ENCODE peak calls at places on chromosome 1, in eight cellular contexts. D, K, R, J, B, E, H and L are unnamed samples.

GRCh38 chr1:215860833-215861232 is 293.7 kb downstream of the KCTD3 start:
- DNase-seq in H (no peak), E (no peak), R (no peak), D (no peak), K (no peak), B (no peak), J (no peak), L (no peak)

GRCh38 chr1:209168204-209168603 is 415.3 kb upstream of the CAMK1G start:
- DNase-seq in B (no peak), E (no peak), J (no peak), R (peak), H (no peak), K (no peak), D (no peak), L (no peak)

GRCh38 chr1:68725353-68725752 is 228.5 kb upstream of the DEPDC1 start:
- DNase-seq in K (peak), D (no peak), J (no peak), R (no peak), E (no peak), B (peak), H (no peak), L (no peak)

GRCh38 chr1:167095368-167095767 is 1.5 kb downstream of the STYXL2 start:
- DNase-seq in B (peak), R (no peak), D (no peak), K (no peak), E (peak), J (peak), H (no peak), L (no peak)

GRCh38 chr1:171310661-171311087 is 3.3 kb upstream of the FMO4 start:
- DNase-seq in D (no peak), J (no peak), E (peak), H (no peak), R (no peak), B (no peak), K (no peak), L (no peak)

GRCh38 chr1:202155478-202156021 is 4.9 kb downstream of the PTPN7 start:
- DNase-seq in J (peak), K (no peak), H (no peak), R (peak), B (peak), D (no peak), E (peak), L (no peak)

GRCh38 chr1:44713321-44713781 is 17.6 kb downstream of the RNU5D-1 start:
- DNase-seq in B (no peak), R (peak), D (no peak), E (peak), H (no peak), K (no peak), J (no peak), L (no peak)

GRCh38 chr1:24096009-24096736 is 15.8 kb downstream of the MYOM3 start:
- DNase-seq in B (no peak), E (peak), K (peak), J (no peak), H (no peak), R (no peak), D (no peak), L (no peak)

GRCh38 chr1:19863804-19864203 is 18.4 kb upstream of the OTUD3 start:
- DNase-seq in E (no peak), J (peak), H (no peak), R (peak), K (no peak), B (no peak), D (no peak), L (no peak)

GRCh38 chr1:244104309-244105060 is 53.4 kb downstream of the ZBTB18 start:
- DNase-seq in K (no peak), J (peak), D (no peak), H (no peak), E (peak), R (peak), B (no peak), L (no peak)

GRCh38 chr1:67347688-67348472 is 40.2 kb downstream of the IL12RB2 start:
- DNase-seq in R (peak), B (peak), D (no peak), H (peak), E (peak), K (peak), J (peak), L (no peak)

GRCh38 chr1:198656500-198656932 is 17.7 kb downstream of the PTPRC start:
- DNase-seq in K (no peak), E (no peak), D (peak), H (no peak), J (no peak), B (no peak), R (peak), L (no peak)

GRCh38 chr1:25989860-25990650 is 7.8 kb downstream of the PAFAH2 start:
- DNase-seq in J (peak), D (no peak), B (no peak), R (no peak), H (no peak), E (peak), K (no peak), L (no peak)

GRCh38 chr1:116226017-116226416 is 114.8 kb downstream of the MAB21L3 start:
- DNase-seq in B (no peak), D (no peak), R (no peak), J (no peak), H (no peak), E (no peak), K (no peak), L (no peak)

GRCh38 chr1:81874461-81874860 is 73.7 kb downstream of the ADGRL2 start:
- DNase-seq in D (no peak), R (no peak), J (no peak), K (no peak), B (no peak), H (no peak), E (no peak), L (no peak)

GRCh38 chr1:203629509-203630082 is 3.0 kb downstream of the ATP2B4 start:
- DNase-seq in J (peak), H (no peak), B (no peak), K (peak), D (peak), E (peak), R (peak), L (no peak)

GRCh38 chr1:101200513-101200912 is 36.3 kb upstream of the S1PR1 start:
- DNase-seq in H (peak), B (no peak), K (no peak), R (no peak), J (peak), E (peak), D (no peak), L (no peak)

GRCh38 chr1:185215911-185216310 is 58.9 kb downstream of the SWT1 start:
- DNase-seq in H (no peak), K (no peak), D (no peak), R (no peak), E (no peak), J (peak), B (no peak), L (no peak)

GRCh38 chr1:90821152-90821792 is 104.2 kb upstream of the BARHL2 start:
- DNase-seq in R (no peak), D (no peak), J (no peak), E (no peak), H (no peak), K (no peak), B (no peak), L (no peak)

GRCh38 chr1:29209173-29209572 is 21.6 kb downstream of the MECR start:
- DNase-seq in H (no peak), K (no peak), E (no peak), J (peak), R (no peak), D (no peak), B (no peak), L (no peak)

GRCh38 chr1:217540321-217540720 is 90.6 kb downstream of the GPATCH2 start:
- DNase-seq in E (no peak), K (no peak), R (no peak), D (no peak), B (no peak), J (no peak), H (no peak), L (no peak)

GRCh38 chr1:115515270-115515669 is 126.5 kb upstream of the VANGL1 start:
- DNase-seq in J (no peak), R (no peak), D (no peak), B (no peak), H (no peak), K (no peak), E (no peak), L (no peak)

GRCh38 chr1:61055110-61055614 is 27.2 kb upstream of the NFIA start:
- DNase-seq in D (no peak), E (no peak), B (peak), H (no peak), R (peak), J (peak), K (no peak), L (no peak)

GRCh38 chr1:82177190-82177589 is 376.5 kb downstream of the ADGRL2 start:
- DNase-seq in B (no peak), K (no peak), D (no peak), J (no peak), H (no peak), E (no peak), R (peak), L (no peak)

GRCh38 chr1:212118872-212119260 is 83.3 kb downstream of the DTL start:
- DNase-seq in H (no peak), D (no peak), R (no peak), K (no peak), B (no peak), J (no peak), E (no peak), L (no peak)

GRCh38 chr1:12551584-12551983 is 66.4 kb downstream of the DHRS3 start:
- DNase-seq in B (no peak), H (no peak), J (no peak), K (no peak), R (no peak), E (no peak), D (no peak), L (no peak)

GRCh38 chr1:71019248-71019647 is 28.4 kb downstream of the PTGER3 start:
- DNase-seq in D (no peak), K (peak), R (no peak), B (no peak), J (no peak), E (peak), H (no peak), L (no peak)

GRCh38 chr1:174700775-174701174 is 253.0 kb downstream of the GPR52 start:
- DNase-seq in R (no peak), H (no peak), K (no peak), J (no peak), B (no peak), E (no peak), D (no peak), L (no peak)

GRCh38 chr1:7580923-7581753 is 190.0 kb upstream of the VAMP3 start:
- DNase-seq in E (no peak), B (peak), R (no peak), J (no peak), H (no peak), D (no peak), K (no peak), L (no peak)

GRCh38 chr1:205286335-205286950 is 35.1 kb downstream of the NUAK2 start:
- DNase-seq in K (no peak), R (no peak), J (peak), D (peak), E (peak), B (no peak), H (no peak), L (no peak)

GRCh38 chr1:145872421-145872891 is 13.2 kb downstream of the ANKRD35 start:
- DNase-seq in R (no peak), E (no peak), D (no peak), H (no peak), K (no peak), B (no peak), J (peak), L (no peak)

GRCh38 chr1:65469126-65469888 is 48.8 kb downstream of the LEPR start:
- DNase-seq in E (no peak), B (no peak), H (no peak), R (no peak), D (no peak), K (peak), J (peak), L (no peak)

GRCh38 chr1:43073490-43074230 is 98.4 kb downstream of the EBNA1BP2 start:
- DNase-seq in E (peak), J (peak), D (peak), B (peak), H (peak), R (peak), K (peak), L (peak)

GRCh38 chr1:184860535-184860934 is 105.9 kb upstream of the EDEM3 start:
- DNase-seq in E (no peak), B (no peak), K (no peak), R (no peak), J (no peak), D (no peak), H (no peak), L (no peak)

GRCh38 chr1:89725016-89725380 is 92.1 kb downstream of the LRRC8C start:
- DNase-seq in D (no peak), K (no peak), J (peak), E (no peak), B (no peak), R (no peak), H (no peak), L (no peak)